ENCODE peak calls at places on chromosomes 4 and X, in ten cellular contexts. One of them, this sample, is unnamed.

GRCh38 chr4:159240690-159241089 is 137.8 kb downstream of the RAPGEF2 start:
- DNase-seq in breast epithelium: no peak
- DNase-seq in vagina: no peak
- DNase-seq in Peyer's patch: no peak
- DNase-seq in right lobe of liver: no peak
- DNase-seq in IMR-90: peak
- DNase-seq in H1: no peak
- DNase-seq in transverse colon: no peak
- DNase-seq in A549: no peak
- DNase-seq in adrenal gland: no peak
- DNase-seq in this sample: no peak

GRCh38 chr4:69321153-69321729 is 41.0 kb downstream of the UGT2B28 start:
- DNase-seq in breast epithelium: peak
- DNase-seq in vagina: no peak
- DNase-seq in Peyer's patch: no peak
- DNase-seq in right lobe of liver: peak
- DNase-seq in IMR-90: no peak
- DNase-seq in H1: no peak
- DNase-seq in transverse colon: no peak
- DNase-seq in A549: no peak
- DNase-seq in adrenal gland: no peak
- DNase-seq in this sample: peak

GRCh38 chrX:9378980-9379696 is 85.7 kb upstream of the TBL1X start:
- DNase-seq in breast epithelium: no peak
- DNase-seq in vagina: no peak
- DNase-seq in Peyer's patch: no peak
- DNase-seq in right lobe of liver: no peak
- DNase-seq in IMR-90: peak
- DNase-seq in H1: no peak
- DNase-seq in transverse colon: peak
- DNase-seq in A549: no peak
- DNase-seq in adrenal gland: no peak
- DNase-seq in this sample: no peak

GRCh38 chr4:18570370-18570769 is 548.8 kb upstream of the LCORL start:
- DNase-seq in breast epithelium: no peak
- DNase-seq in vagina: no peak
- DNase-seq in Peyer's patch: no peak
- DNase-seq in right lobe of liver: no peak
- DNase-seq in IMR-90: no peak
- DNase-seq in H1: no peak
- DNase-seq in transverse colon: no peak
- DNase-seq in A549: no peak
- DNase-seq in adrenal gland: no peak
- DNase-seq in this sample: no peak

GRCh38 chr4:165184220-165184619 is 23.1 kb upstream of the KLHL2 start:
- DNase-seq in breast epithelium: no peak
- DNase-seq in vagina: no peak
- DNase-seq in Peyer's patch: no peak
- DNase-seq in right lobe of liver: no peak
- DNase-seq in IMR-90: no peak
- DNase-seq in H1: no peak
- DNase-seq in transverse colon: no peak
- DNase-seq in A549: no peak
- DNase-seq in adrenal gland: no peak
- DNase-seq in this sample: no peak

GRCh38 chrX:31212856-31213748 is 141.3 kb upstream of the FTHL17 start:
- DNase-seq in breast epithelium: no peak
- DNase-seq in vagina: no peak
- DNase-seq in Peyer's patch: no peak
- DNase-seq in right lobe of liver: no peak
- DNase-seq in IMR-90: no peak
- DNase-seq in H1: no peak
- DNase-seq in transverse colon: no peak
- DNase-seq in A549: no peak
- DNase-seq in adrenal gland: no peak
- DNase-seq in this sample: no peak

GRCh38 chr4:74114234-74114633 is 15.2 kb upstream of the CXCL2 start:
- DNase-seq in breast epithelium: peak
- DNase-seq in vagina: no peak
- DNase-seq in Peyer's patch: no peak
- DNase-seq in right lobe of liver: no peak
- DNase-seq in IMR-90: peak
- DNase-seq in H1: no peak
- DNase-seq in transverse colon: no peak
- DNase-seq in A549: no peak
- DNase-seq in adrenal gland: peak
- DNase-seq in this sample: no peak

GRCh38 chr4:100590308-100590707 is 72.5 kb upstream of the EMCN start:
- DNase-seq in breast epithelium: no peak
- DNase-seq in vagina: no peak
- DNase-seq in Peyer's patch: no peak
- DNase-seq in right lobe of liver: no peak
- DNase-seq in IMR-90: no peak
- DNase-seq in H1: no peak
- DNase-seq in transverse colon: no peak
- DNase-seq in A549: no peak
- DNase-seq in adrenal gland: no peak
- DNase-seq in this sample: no peak

GRCh38 chr4:1045595-1046201 is 34.3 kb downstream of the FGFRL1 start:
- DNase-seq in breast epithelium: no peak
- DNase-seq in vagina: no peak
- DNase-seq in Peyer's patch: no peak
- DNase-seq in right lobe of liver: peak
- DNase-seq in IMR-90: no peak
- DNase-seq in H1: no peak
- DNase-seq in transverse colon: no peak
- DNase-seq in A549: no peak
- DNase-seq in adrenal gland: peak
- DNase-seq in this sample: no peak

GRCh38 chrX:119916310-119916709 is 20.6 kb downstream of the AKAP14 start:
- DNase-seq in breast epithelium: no peak
- DNase-seq in vagina: no peak
- DNase-seq in Peyer's patch: no peak
- DNase-seq in right lobe of liver: no peak
- DNase-seq in IMR-90: no peak
- DNase-seq in H1: no peak
- DNase-seq in transverse colon: no peak
- DNase-seq in A549: no peak
- DNase-seq in adrenal gland: no peak
- DNase-seq in this sample: no peak

GRCh38 chr4:30867427-30867826 is 147.3 kb downstream of the PCDH7 start:
- DNase-seq in breast epithelium: peak
- DNase-seq in vagina: no peak
- DNase-seq in Peyer's patch: no peak
- DNase-seq in right lobe of liver: no peak
- DNase-seq in IMR-90: no peak
- DNase-seq in H1: no peak
- DNase-seq in transverse colon: peak
- DNase-seq in A549: no peak
- DNase-seq in adrenal gland: no peak
- DNase-seq in this sample: no peak

GRCh38 chr4:183450108-183450507 is 5.7 kb downstream of the CDKN2AIP start:
- DNase-seq in breast epithelium: no peak
- DNase-seq in vagina: no peak
- DNase-seq in Peyer's patch: no peak
- DNase-seq in right lobe of liver: no peak
- DNase-seq in IMR-90: no peak
- DNase-seq in H1: no peak
- DNase-seq in transverse colon: no peak
- DNase-seq in A549: no peak
- DNase-seq in adrenal gland: no peak
- DNase-seq in this sample: no peak

GRCh38 chr4:183458005-183458404 is 13.6 kb downstream of the CDKN2AIP start:
- DNase-seq in breast epithelium: no peak
- DNase-seq in vagina: no peak
- DNase-seq in Peyer's patch: no peak
- DNase-seq in right lobe of liver: no peak
- DNase-seq in IMR-90: no peak
- DNase-seq in H1: no peak
- DNase-seq in transverse colon: no peak
- DNase-seq in A549: no peak
- DNase-seq in adrenal gland: no peak
- DNase-seq in this sample: no peak

DNA sequence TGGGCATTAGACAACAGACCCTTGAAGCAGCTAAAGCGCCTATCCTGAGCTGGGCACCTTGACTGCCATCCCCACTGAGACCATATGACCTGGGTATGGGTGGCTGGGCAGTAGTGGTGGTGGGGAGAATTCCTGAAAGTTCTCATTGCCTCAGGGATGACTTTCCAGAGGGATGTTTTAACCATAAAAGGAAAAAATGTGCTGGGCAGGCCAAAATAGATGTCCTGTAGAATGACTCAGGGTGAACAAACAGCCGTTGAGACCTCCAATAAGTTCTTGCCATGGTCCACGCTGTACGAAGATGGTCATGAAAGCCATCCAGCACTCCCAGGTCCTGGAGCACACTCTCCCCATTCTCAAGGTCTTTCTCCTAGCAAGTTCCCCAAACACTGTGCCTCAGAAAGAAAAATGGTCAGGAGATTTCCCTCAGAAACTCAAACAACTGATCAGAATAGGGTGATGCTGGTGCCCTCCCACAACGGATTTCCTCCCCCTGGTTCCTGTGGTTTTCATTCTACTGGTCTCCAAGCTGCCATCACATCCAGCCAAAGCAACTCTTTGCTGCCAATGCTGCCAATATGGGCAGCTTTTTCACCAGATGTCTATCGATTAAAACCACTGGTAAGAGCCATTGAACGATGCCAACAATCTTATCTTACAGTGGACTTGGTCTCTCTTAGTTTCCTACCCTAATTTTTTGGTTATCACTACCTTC is 11.2 kb downstream of the CDKN2AIP start:
- DNase-seq in breast epithelium: no peak
- DNase-seq in vagina: no peak
- DNase-seq in Peyer's patch: no peak
- DNase-seq in right lobe of liver: no peak
- DNase-seq in IMR-90: peak
- DNase-seq in H1: no peak
- DNase-seq in transverse colon: no peak
- DNase-seq in A549: no peak
- DNase-seq in adrenal gland: no peak
- DNase-seq in this sample: no peak
- TF ChIP-seq POLR2A in breast epithelium: no peak
- TF ChIP-seq POLR2A in vagina: no peak
- TF ChIP-seq POLR2A in Peyer's patch: no peak
- TF ChIP-seq POLR2A in right lobe of liver: no peak
- TF ChIP-seq POLR2A in IMR-90: no peak
- TF ChIP-seq POLR2A in H1: no peak
- TF ChIP-seq POLR2A in transverse colon: no peak
- TF ChIP-seq POLR2A in A549: no peak
- TF ChIP-seq POLR2A in adrenal gland: no peak
- TF ChIP-seq POLR2A in this sample: no peak

GRCh38 chrX:1389181-1389992 is 2.5 kb downstream of the SLC25A6 start:
- DNase-seq in breast epithelium: no peak
- DNase-seq in vagina: no peak
- DNase-seq in Peyer's patch: peak
- DNase-seq in right lobe of liver: peak
- DNase-seq in IMR-90: no peak
- DNase-seq in H1: no peak
- DNase-seq in transverse colon: no peak
- DNase-seq in A549: no peak
- DNase-seq in adrenal gland: no peak
- DNase-seq in this sample: peak
- H3K4me3 ChIP-seq in breast epithelium: no peak
- H3K4me3 ChIP-seq in vagina: no peak
- H3K4me3 ChIP-seq in Peyer's patch: no peak
- H3K4me3 ChIP-seq in right lobe of liver: no peak
- H3K4me3 ChIP-seq in IMR-90: no peak
- H3K4me3 ChIP-seq in H1: no peak
- H3K4me3 ChIP-seq in transverse colon: no peak
- H3K4me3 ChIP-seq in A549: no peak
- H3K4me3 ChIP-seq in adrenal gland: no peak
- H3K4me3 ChIP-seq in this sample: no peak

DNA sequence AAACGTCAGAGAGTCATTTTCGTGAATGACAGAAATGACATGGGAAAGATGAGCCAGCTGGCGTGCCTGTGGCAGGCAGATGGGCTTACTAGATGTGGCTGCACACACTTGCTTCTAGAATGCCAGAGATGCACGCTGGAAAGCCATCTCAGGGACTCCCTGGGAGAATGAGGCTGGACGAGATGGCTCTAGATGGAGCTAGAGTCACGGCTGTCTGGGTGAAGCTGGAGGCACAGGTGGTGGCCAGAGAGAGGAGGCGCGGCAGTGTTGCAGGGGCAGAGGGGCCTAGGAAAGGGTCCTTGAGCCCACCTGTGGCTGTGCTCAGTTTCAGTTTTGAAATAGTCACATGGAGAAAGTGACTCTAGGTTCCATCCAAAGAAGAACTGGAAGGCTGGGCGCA is 26.0 kb downstream of the TKTL1 start:
- DNase-seq in breast epithelium: no peak
- DNase-seq in vagina: no peak
- DNase-seq in Peyer's patch: peak
- DNase-seq in right lobe of liver: peak
- DNase-seq in IMR-90: no peak
- DNase-seq in H1: no peak
- DNase-seq in transverse colon: peak
- DNase-seq in A549: no peak
- DNase-seq in adrenal gland: peak
- DNase-seq in this sample: no peak
- TF ChIP-seq CTCF in breast epithelium: no peak
- TF ChIP-seq CTCF in vagina: no peak
- TF ChIP-seq CTCF in Peyer's patch: no peak
- TF ChIP-seq CTCF in right lobe of liver: no peak
- TF ChIP-seq CTCF in IMR-90: peak
- TF ChIP-seq CTCF in H1: no peak
- TF ChIP-seq CTCF in transverse colon: no peak
- TF ChIP-seq CTCF in A549: no peak
- TF ChIP-seq CTCF in adrenal gland: no peak
- TF ChIP-seq CTCF in this sample: no peak

DNA sequence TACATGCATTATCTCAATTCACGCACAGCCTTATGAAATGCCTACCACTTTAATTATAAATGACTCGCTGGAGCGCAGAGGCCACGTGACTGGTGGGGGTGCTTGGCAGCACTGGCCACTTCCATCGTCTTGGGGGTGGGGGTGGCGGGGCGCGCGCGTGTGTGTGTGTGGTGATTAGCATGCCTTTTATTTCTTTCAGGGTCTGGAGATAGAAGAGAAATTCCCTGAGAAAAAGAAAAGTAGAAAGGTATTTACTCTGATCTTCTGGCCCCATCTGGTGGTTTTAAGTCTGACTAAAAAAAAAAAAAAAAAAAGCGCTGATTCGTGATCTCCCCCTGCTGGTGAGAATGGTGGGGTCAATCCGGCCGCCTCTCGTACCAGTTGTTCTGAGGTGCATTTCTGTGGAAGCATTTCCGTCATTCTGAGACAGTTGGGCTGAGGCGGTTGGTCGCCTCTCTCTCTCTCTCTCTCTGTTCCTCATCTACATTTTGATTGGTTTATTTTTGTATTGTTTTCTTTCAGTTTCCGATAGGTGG is at the start of gene CCNB3:
- DNase-seq in breast epithelium: peak
- DNase-seq in vagina: no peak
- DNase-seq in Peyer's patch: peak
- DNase-seq in right lobe of liver: peak
- DNase-seq in IMR-90: peak
- DNase-seq in H1: peak
- DNase-seq in transverse colon: peak
- DNase-seq in A549: peak
- DNase-seq in adrenal gland: peak
- DNase-seq in this sample: peak
- TF ChIP-seq POLR2A in breast epithelium: no peak
- TF ChIP-seq POLR2A in vagina: no peak
- TF ChIP-seq POLR2A in Peyer's patch: no peak
- TF ChIP-seq POLR2A in right lobe of liver: peak
- TF ChIP-seq POLR2A in IMR-90: no peak
- TF ChIP-seq POLR2A in H1: no peak
- TF ChIP-seq POLR2A in transverse colon: peak
- TF ChIP-seq POLR2A in A549: peak
- TF ChIP-seq POLR2A in adrenal gland: no peak
- TF ChIP-seq POLR2A in this sample: no peak